ENCODE peak calls at places on chromosomes 7 and 10, in six cellular contexts. G is NCI-H1417; X is EH; Z is activated CD8-positive, alpha-beta memory T cell treated with anti-CD3 and anti-CD28 coated beads, Interleukin-2, amount 50 U/mL, for 4 hours; S is NAMALWA; E is cardiac fibroblast. R is an unnamed sample.

GRCh38 chr7:45924283-45924682 is 3.2 kb upstream of the IGFBP3 start:
- DNase-seq in Z (no peak), G (no peak), S (no peak), X (peak), E (peak), R (no peak)

GRCh38 chr7:31735991-31736982 is 49.3 kb downstream of the PPP1R17 start:
- DNase-seq in S (peak), X (peak), E (peak), G (peak), Z (no peak), R (peak)

GRCh38 chr7:130114374-130114773 is 44.0 kb downstream of the KLHDC10 start:
- DNase-seq in E (no peak), Z (no peak), G (no peak), X (no peak), S (peak), R (no peak)

GRCh38 chr10:91389636-91390512 is 20.3 kb upstream of the HECTD2 start:
- DNase-seq in G (no peak), Z (no peak), E (peak), X (peak), S (peak), R (peak)

GRCh38 chr7:106774768-106775551 is 90.1 kb upstream of the PIK3CG start:
- DNase-seq in E (peak), X (no peak), S (no peak), G (no peak), Z (no peak), R (no peak)

GRCh38 chr7:116540743-116541142 is 15.9 kb downstream of the CAV1 start:
- DNase-seq in S (no peak), X (peak), E (peak), Z (no peak), G (no peak), R (no peak)

GRCh38 chr7:138889566-138889965 is 91.6 kb upstream of the ATP6V0A4 start:
- DNase-seq in G (peak), E (no peak), X (peak), Z (no peak), S (no peak), R (no peak)

GRCh38 chr7:33745934-33746333 is 159.4 kb upstream of the BMPER start:
- DNase-seq in E (no peak), G (no peak), Z (no peak), X (peak), S (no peak), R (no peak)

GRCh38 chr10:27192284-27192683 is 37.1 kb downstream of the MASTL start:
- DNase-seq in G (no peak), E (peak), Z (no peak), S (no peak), X (peak), R (no peak)

GRCh38 chr10:97765201-97765600 is 6.6 kb downstream of the SFRP5 start:
- DNase-seq in G (peak), E (no peak), S (peak), X (no peak), Z (no peak), R (no peak)

GRCh38 chr10:71247804-71248203 is 35.4 kb downstream of the UNC5B start:
- DNase-seq in S (no peak), G (no peak), E (no peak), X (no peak), Z (no peak), R (no peak)

GRCh38 chr10:129562487-129562886 is 95.4 kb downstream of the MGMT start:
- DNase-seq in Z (no peak), G (no peak), X (no peak), S (no peak), E (no peak), R (no peak)

GRCh38 chr7:137661634-137662033 is 185.1 kb downstream of the DGKI start:
- DNase-seq in S (no peak), X (peak), Z (no peak), G (no peak), E (no peak), R (no peak)

GRCh38 chr10:119441921-119442757 is 100.4 kb downstream of the RGS10 start:
- DNase-seq in X (no peak), Z (no peak), S (peak), G (no peak), E (no peak), R (no peak)